ENCODE peak calls at places on chromosomes 3 and 15, in four cellular contexts. W is H1, M is trophoblast cell, F is IMR-90. U is an unnamed sample. For H3K79me1, the result is how much of the 10 kb centered on the place peaks cover.

GRCh38 chr3:179706233-179706632 is 53.4 kb downstream of the USP13 start:
- DNase-seq in W (no peak), M (no peak), F (peak), U (no peak)

GRCh38 chr3:134652409-134652831 is 1.6 kb upstream of the KY start:
- DNase-seq in W (peak), M (no peak), F (peak), U (no peak)

GRCh38 chr15:43190178-43190577 is 5.0 kb downstream of the CCNDBP1 start:
- DNase-seq in W (no peak), M (no peak), F (peak), U (no peak)

GRCh38 chr3:4019509-4019908 is 220.3 kb downstream of the LRRN1 start:
- DNase-seq in W (no peak), M (no peak), F (no peak), U (no peak)

GRCh38 chr15:66751579-66751978 is 49.5 kb downstream of the SMAD6 start:
- DNase-seq in W (no peak), M (no peak), F (no peak), U (no peak)

GRCh38 chr3:39294446-39295183 is 14.8 kb upstream of the CX3CR1 start:
- DNase-seq in W (no peak), M (no peak), F (no peak), U (no peak)

GRCh38 chr3:139120336-139120971 is 75.8 kb upstream of the PRR23C start:
- DNase-seq in W (peak), M (no peak), F (peak), U (peak)

GRCh38 chr3:175431396-175431795 is 572.3 kb downstream of the NAALADL2 start:
- DNase-seq in W (no peak), M (no peak), F (peak), U (no peak)

GRCh38 chr3:104717828-104718196 is 648.9 kb upstream of the ALCAM start:
- DNase-seq in W (no peak), M (no peak), F (peak), U (no peak)

GRCh38 chr3:149572796-149573414 is 84.9 kb downstream of the WWTR1 start:
- DNase-seq in W (no peak), M (no peak), F (peak), U (no peak)

GRCh38 chr15:70220444-70220937 is 122.8 kb upstream of the TLE3 start:
- DNase-seq in W (no peak), M (no peak), F (no peak), U (no peak)

GRCh38 chr3:9251055-9251786 is 1.8 kb upstream of the SRGAP3 start:
- DNase-seq in W (no peak), M (no peak), F (no peak), U (no peak)

GRCh38 chr3:33807190-33807589 is 8.8 kb downstream of the PDCD6IP start:
- DNase-seq in W (no peak), M (no peak), F (no peak), U (no peak)

GRCh38 chr3:98564282-98565005 is 29.0 kb downstream of the CPOX start:
- DNase-seq in W (no peak), M (no peak), F (no peak), U (no peak)

GRCh38 chr15:50116477-50116876 is 2.6 kb downstream of the ATP8B4 start:
- DNase-seq in W (peak), M (peak), F (peak), U (peak)

GRCh38 chr15:98953000-98953776 is 54.4 kb downstream of the PGPEP1L start:
- DNase-seq in W (no peak), M (no peak), F (peak), U (peak)

DNA sequence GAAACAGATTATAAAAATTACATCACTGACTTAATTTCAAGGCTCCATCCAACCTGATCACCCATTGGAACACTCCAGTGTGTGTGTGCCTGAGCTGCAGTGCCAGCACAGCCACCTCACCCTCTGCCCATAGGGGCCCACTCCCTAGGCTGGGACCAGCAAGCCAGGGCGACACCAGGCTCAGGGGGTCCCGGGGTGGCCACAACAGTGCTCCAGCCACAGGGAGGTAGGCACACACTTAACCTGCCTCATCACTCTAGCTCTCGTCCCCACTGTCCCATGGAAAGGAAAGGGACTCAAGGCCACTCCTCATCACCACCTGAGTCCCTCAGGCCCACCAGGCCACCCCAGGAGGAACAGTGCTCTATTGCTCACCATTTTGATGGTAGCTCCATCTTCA is 24.9 kb downstream of the ZXDC start:
- DNase-seq in W (no peak), M (no peak), F (no peak), U (no peak)
- H3K79me1 ChIP-seq in W (under half), M (under half), F (under half), U (under half)

DNA sequence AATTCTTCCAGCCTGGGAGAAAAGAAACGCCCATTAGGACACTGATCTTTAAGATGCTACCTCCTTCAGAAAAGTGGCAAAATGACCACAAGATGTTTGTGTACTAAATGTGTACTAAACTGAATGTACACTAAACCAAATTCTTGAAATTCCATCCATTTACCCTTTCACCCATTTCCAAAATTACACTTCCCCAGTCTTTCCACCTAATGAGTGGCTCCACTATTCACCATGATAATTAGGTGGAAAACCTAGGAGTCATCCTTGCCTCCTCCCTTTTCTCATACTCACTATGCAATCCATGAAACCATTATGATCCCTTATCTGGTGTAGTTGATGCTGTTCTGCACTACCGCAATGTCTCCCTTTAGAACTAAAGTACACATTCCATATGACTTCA is 452.1 kb upstream of the THBS1 start:
- DNase-seq in W (no peak), M (no peak), F (no peak), U (no peak)
- H3K79me1 ChIP-seq in W (under half), M (under half), F (under half), U (under half)

DNA sequence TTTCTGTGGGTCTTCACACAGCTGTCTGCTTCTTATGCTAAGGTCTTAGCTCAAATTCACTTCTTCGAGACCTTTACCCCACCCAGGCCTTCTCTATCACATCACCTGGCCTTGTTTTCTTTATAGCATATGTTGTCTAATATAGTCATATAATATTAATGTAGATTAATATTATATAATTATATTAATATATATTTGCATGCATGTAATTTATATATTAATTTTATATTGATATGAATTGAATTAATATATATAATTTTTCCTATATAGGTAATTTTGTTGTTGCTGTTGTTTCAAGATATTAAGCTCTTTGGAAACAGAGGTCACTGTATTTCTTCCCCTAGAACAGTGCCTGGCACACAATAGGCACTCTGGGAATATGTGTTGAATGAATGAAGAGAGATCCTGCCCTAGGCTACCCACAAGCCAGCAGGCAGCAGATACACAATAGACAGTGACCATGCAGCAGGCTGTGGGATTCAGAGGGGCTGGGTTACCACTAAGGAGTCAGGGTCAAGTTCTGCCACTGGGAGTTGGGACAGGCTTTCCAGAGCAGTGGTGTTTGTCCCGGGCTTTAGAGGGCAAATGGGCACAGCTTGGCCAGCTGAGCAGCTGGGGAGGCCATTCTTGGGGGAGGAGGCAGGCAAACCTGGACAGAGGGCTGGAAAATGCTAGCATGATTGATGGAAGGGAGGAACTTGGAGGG is 126.3 kb downstream of the DNAJB8 start:
- DNase-seq in W (no peak), M (no peak), F (no peak), U (no peak)
- H3K79me1 ChIP-seq in W (under half), M (under half), F (under half), U (under half)

GRCh38 chr3:64385256-64385655 is 160.0 kb upstream of the PRICKLE2 start:
- DNase-seq in W (no peak), M (no peak), F (no peak), U (no peak)

GRCh38 chr3:64384561-64384960 is 159.3 kb upstream of the PRICKLE2 start:
- DNase-seq in W (no peak), M (no peak), F (no peak), U (no peak)

GRCh38 chr3:64392001-64392400 is 166.7 kb upstream of the PRICKLE2 start:
- DNase-seq in W (no peak), M (no peak), F (peak), U (no peak)

GRCh38 chr3:64388886-64389285 is 163.6 kb upstream of the PRICKLE2 start:
- DNase-seq in W (no peak), M (no peak), F (no peak), U (no peak)

DNA sequence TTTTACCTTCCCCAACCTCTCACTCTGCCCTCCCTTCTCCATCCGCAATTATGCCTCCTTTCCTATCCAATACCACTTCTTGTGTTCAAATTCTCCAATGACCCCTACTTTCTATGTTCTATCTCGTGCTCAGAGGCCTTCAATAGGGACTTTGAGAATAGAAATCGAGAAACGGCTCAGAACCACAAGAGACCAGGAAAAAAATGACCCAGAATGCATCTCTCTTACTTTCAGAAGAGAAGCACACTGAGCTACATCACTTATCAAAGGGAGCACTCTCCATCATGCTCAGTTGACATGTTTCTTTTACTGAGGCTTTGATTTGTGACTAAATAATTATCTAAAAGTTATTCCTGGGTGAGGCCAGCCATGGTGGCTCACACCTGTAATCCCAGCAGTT is 162.4 kb upstream of the PRICKLE2 start:
- DNase-seq in W (no peak), M (no peak), F (no peak), U (no peak)
- H3K79me1 ChIP-seq in W (under half), M (under half), F (under half), U (under half)

GRCh38 chr3:47836986-47837385 is 34.0 kb downstream of the DHX30 start:
- DNase-seq in W (no peak), M (no peak), F (no peak), U (peak)

GRCh38 chr3:47846186-47846879 is 43.4 kb downstream of the DHX30 start:
- DNase-seq in W (peak), M (no peak), F (no peak), U (no peak)

GRCh38 chr3:47846880-47847248 is 43.9 kb downstream of the DHX30 start:
- DNase-seq in W (peak), M (no peak), F (no peak), U (no peak)

GRCh38 chr3:47838503-47838902 is 35.6 kb downstream of the DHX30 start:
- DNase-seq in W (no peak), M (no peak), F (no peak), U (no peak)

GRCh38 chr3:47841786-47842349 is 38.9 kb downstream of the DHX30 start:
- DNase-seq in W (peak), M (no peak), F (no peak), U (no peak)
- H3K79me1 ChIP-seq in W (under half), M (under half), F (under half), U (under half)

GRCh38 chr3:47870156-47870555 is 67.2 kb downstream of the DHX30 start:
- DNase-seq in W (no peak), M (no peak), F (peak), U (no peak)
- H3K79me1 ChIP-seq in W (under half), M (under half), F (half or more), U (under half)

GRCh38 chr15:22941179-22941578 is 39.0 kb downstream of the CYFIP1 start:
- DNase-seq in W (no peak), M (no peak), F (no peak), U (no peak)
- H3K79me1 ChIP-seq in W (under half), M (under half), F (under half), U (under half)

GRCh38 chr3:126999383-126999782 is 16.5 kb downstream of the PLXNA1 start:
- DNase-seq in W (no peak), M (no peak), F (no peak), U (no peak)
- H3K79me1 ChIP-seq in W (under half), M (under half), F (half or more), U (under half)

GRCh38 chr15:40456738-40457137 is 14.0 kb upstream of the CHST14 start:
- DNase-seq in W (no peak), M (no peak), F (no peak), U (no peak)
- H3K79me1 ChIP-seq in W (under half), M (under half), F (half or more), U (under half)